ENCODE peak calls at places on chromosome 5, in ten cellular contexts. Y is HFF-Myc, X is IMR-90, H is stomach, A is GM23338, J is fibroblast of the aortic adventitia, R is GM12878, L is endothelial cell of umbilical vein, B is brain microvascular endothelial cell, O is fibroblast of mammary gland. G is an unnamed sample.

GRCh38 chr5:142353093-142353472 is 28.3 kb upstream of the SPRY4 start:
- DNase-seq in Y (no peak), X (no peak), H (no peak), A (no peak), J (no peak), R (no peak), L (no peak), B (no peak), O (no peak), G (no peak)

GRCh38 chr5:110865400-110866094 is 126.7 kb downstream of the SLC25A46 start:
- DNase-seq in Y (peak; percentile 31), X (peak; percentile 41), H (no peak), A (peak; percentile 87), J (peak; percentile 35), R (no peak), L (peak; percentile 7), B (peak; percentile 48), O (peak; percentile 53), G (peak; percentile 15)

GRCh38 chr5:97019435-97020117 is 83.7 kb downstream of the LNPEP start:
- DNase-seq in Y (no peak), X (peak; percentile 34), H (no peak), A (peak; percentile 62), J (peak; percentile 6), R (no peak), L (peak; percentile 28), B (peak; percentile 53), O (no peak), G (peak; percentile 94)

GRCh38 chr5:27130587-27130986 is 92.2 kb upstream of the CDH9 start:
- DNase-seq in Y (no peak), X (peak; percentile 0), H (no peak), A (no peak), J (peak; percentile 41), R (no peak), L (no peak), B (no peak), O (peak; percentile 43), G (peak; percentile 68)

GRCh38 chr5:108432024-108432423 is 50.1 kb upstream of the FBXL17 start:
- DNase-seq in Y (no peak), X (peak; percentile 51), H (no peak), A (no peak), J (no peak), R (no peak), L (no peak), B (no peak), O (peak; percentile 42), G (peak; percentile 23)

GRCh38 chr5:58294598-58295298 is 165.1 kb downstream of the PLK2 start:
- DNase-seq in Y (no peak), X (peak; percentile 61), H (no peak), A (no peak), J (no peak), R (peak; percentile 8), L (peak; percentile 77), B (peak; percentile 4), O (peak; percentile 48), G (peak; percentile 41)

GRCh38 chr5:40386293-40386692 is 293.4 kb upstream of the PTGER4 start:
- DNase-seq in Y (no peak), X (peak; percentile 55), H (no peak), A (peak; percentile 8), J (no peak), R (peak; percentile 62), L (no peak), B (peak; percentile 36), O (no peak), G (peak; percentile 12)

GRCh38 chr5:139726248-139726647 is 69.4 kb upstream of the PSD2 start:
- DNase-seq in Y (no peak), X (no peak), H (no peak), A (no peak), J (no peak), R (no peak), L (no peak), B (no peak), O (no peak), G (no peak)

GRCh38 chr5:67880358-67880810 is 335.2 kb upstream of the PIK3R1 start:
- DNase-seq in Y (no peak), X (no peak), H (peak; percentile 26), A (no peak), J (no peak), R (no peak), L (no peak), B (no peak), O (no peak), G (no peak)

DNA sequence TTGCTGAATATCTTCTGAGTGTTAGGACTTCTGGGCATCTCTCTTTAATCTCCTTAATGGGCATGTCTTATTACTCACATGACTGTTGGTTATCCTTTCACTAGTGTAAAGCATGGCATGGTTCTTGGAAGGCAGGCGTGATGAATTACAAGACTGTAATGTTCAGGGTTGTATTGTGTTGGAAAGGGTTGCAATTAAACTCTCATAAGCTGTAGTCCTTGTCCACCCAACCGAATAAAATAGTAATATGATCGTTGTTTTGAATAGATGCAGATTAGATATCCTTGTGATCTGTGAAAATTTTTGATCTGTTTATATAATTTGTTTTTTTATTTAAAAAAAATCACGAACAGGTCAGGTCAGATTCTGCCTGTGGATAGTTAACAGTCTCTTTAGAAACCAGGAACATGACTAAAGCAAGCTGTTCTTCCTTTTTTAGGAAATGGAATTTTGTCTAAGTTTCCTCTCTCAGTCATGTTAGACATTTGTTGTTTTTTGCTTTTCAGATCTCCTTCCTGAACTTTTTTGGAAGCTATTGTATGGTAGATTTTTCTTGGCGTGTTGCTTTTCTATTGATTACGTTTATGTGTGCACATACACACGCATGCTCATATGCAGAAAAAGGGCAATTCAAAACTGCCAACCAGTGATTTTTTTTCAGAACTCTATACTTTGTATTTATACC is 121.8 kb downstream of the ARHGEF28 start:
- DNase-seq in Y (no peak), X (no peak), H (no peak), A (no peak), J (peak; percentile 38), R (no peak), L (peak; percentile 87), B (no peak), O (no peak), G (peak; percentile 6)
- H3K4me3 ChIP-seq in Y (no peak overlapping the region), X (no peak overlapping the region), H (no peak overlapping the region), A (no peak overlapping the region), J (no peak overlapping the region), R (no peak overlapping the region), L (peak overlapping the region; percentile 42), B (no peak overlapping the region), O (no peak overlapping the region), G (no peak overlapping the region)

GRCh38 chr5:132475939-132476852 is 14.4 kb downstream of the IRF1 start:
- DNase-seq in Y (no peak), X (no peak), H (peak; percentile 32), A (no peak), J (no peak), R (no peak), L (no peak), B (no peak), O (no peak), G (no peak)

GRCh38 chr5:132475531-132475930 is 15.0 kb downstream of the IRF1 start:
- DNase-seq in Y (no peak), X (no peak), H (peak; percentile 25), A (no peak), J (no peak), R (no peak), L (no peak), B (no peak), O (no peak), G (no peak)

GRCh38 chr5:132477784-132478497 is 12.6 kb downstream of the IRF1 start:
- DNase-seq in Y (no peak), X (no peak), H (no peak), A (no peak), J (no peak), R (no peak), L (no peak), B (no peak), O (no peak), G (no peak)

GRCh38 chr5:132478498-132478855 is 12.1 kb downstream of the IRF1 start:
- DNase-seq in Y (no peak), X (no peak), H (no peak), A (no peak), J (no peak), R (no peak), L (no peak), B (no peak), O (no peak), G (no peak)

GRCh38 chr5:132476853-132477729 is 13.5 kb downstream of the IRF1 start:
- DNase-seq in Y (no peak), X (no peak), H (no peak), A (peak; percentile 37), J (no peak), R (no peak), L (no peak), B (no peak), O (no peak), G (no peak)
- TF ChIP-seq CTCF in Y (no peak), X (no peak), H (no peak), A (peak; percentile 16), J (peak; percentile 7), R (no peak), L (no peak), B (no peak), O (no peak), G (no peak)

DNA sequence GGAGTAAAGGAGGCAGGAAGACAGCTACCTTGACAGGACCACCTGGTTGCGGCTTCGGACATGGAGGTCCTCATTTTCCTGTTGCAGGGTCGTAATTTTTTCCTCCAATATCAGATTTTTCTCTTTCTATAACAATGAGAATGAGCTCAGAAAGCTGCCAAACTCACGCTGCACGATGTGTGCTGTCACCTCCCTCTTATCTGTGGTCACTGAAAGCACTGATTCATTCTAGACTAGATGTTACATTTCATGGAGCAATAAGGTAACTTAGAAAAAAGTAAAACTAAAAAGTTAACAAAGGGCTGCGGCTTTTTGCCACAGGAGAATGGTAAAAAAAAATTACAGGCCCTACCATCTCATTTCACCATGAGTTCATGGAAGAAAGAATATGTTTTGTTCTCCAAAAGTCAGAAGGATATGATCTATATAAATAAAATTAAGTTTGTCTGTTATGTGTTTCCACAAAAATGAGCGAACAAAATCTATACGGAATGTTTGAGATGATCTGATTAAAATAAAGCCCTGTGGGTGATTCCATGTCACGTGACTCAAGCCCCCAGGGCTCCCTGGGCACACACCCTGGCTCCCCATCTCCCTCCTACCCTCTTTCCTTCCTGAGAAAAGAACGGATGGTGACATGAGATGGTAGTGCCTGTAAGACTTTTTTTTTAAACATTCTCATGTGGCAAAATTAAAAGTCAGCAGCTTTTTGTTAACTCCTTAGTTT is 26.9 kb upstream of the ANXA6 start:
- DNase-seq in Y (no peak), X (no peak), H (no peak), A (no peak), J (no peak), R (no peak), L (no peak), B (no peak), O (no peak), G (no peak)
- H3K4me3 ChIP-seq in Y (no peak overlapping the region), X (no peak overlapping the region), H (no peak overlapping the region), A (no peak overlapping the region), J (no peak overlapping the region), R (no peak overlapping the region), L (no peak overlapping the region), B (no peak overlapping the region), O (no peak overlapping the region), G (no peak overlapping the region)

DNA sequence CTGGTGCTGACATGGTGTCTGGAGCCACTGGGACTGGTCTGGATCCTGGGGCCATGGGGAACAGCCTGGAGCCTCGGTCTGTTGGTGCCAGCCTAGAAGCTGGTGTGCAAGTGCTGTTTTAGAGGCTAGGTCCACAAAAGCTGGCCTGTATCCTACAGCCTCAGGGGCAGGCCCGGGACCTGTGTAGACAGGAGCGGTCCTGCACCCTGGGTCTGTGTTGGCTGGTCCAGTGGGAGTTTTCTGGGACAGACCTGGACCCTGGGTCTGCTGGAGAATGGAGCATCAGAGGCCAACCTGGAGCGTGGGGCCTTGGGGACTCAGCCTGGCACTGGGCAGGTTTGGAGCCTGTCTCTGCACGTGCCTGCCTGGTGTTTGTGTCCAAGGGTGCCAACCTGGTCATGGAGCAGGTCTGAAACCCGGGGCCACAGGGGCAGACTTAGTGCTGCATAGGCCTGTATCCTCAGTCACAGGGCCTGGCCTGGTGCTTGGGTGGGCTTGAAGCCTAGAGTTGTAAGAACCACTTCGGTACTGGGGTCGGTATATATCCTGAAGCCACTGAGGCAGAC is 45.8 kb downstream of the SRFBP1 start:
- DNase-seq in Y (no peak), X (no peak), H (no peak), A (no peak), J (no peak), R (no peak), L (no peak), B (no peak), O (no peak), G (no peak)
- TF ChIP-seq CTCF in Y (no peak), X (no peak), H (no peak), A (no peak), J (no peak), R (no peak), L (no peak), B (no peak), O (no peak), G (no peak)